ENCODE peak calls at places on chromosomes 12 and 14, in eight cellular contexts. K, P, R, I, H, U, V and S are unnamed samples.

GRCh38 chr12:32100888-32101287 is 5.8 kb upstream of the BICD1 start:
- DNase-seq in K (no peak), H (no peak), R (no peak), U (no peak), V (no peak), P (no peak), I (no peak), S (no peak)

GRCh38 chr12:21666722-21667121 is 9.1 kb upstream of the LDHB start:
- DNase-seq in I (no peak), U (no peak), H (no peak), K (no peak), V (no peak), R (no peak), P (no peak), S (no peak)

GRCh38 chr12:124036117-124037109 is 63.4 kb downstream of the ZNF664 start:
- DNase-seq in H (peak; percentile 35), R (no peak), V (no peak), U (no peak), P (peak; percentile 75), I (peak; percentile 35), K (no peak), S (no peak)

GRCh38 chr12:29286081-29286800 is 94.7 kb downstream of the ERGIC2 start:
- DNase-seq in R (no peak), H (no peak), V (no peak), P (no peak), K (no peak), I (peak; percentile 55), U (no peak), S (no peak)

GRCh38 chr12:129531004-129531403 is 372.8 kb downstream of the TMEM132D start:
- DNase-seq in K (no peak), H (no peak), R (no peak), P (peak; percentile 21), U (no peak), V (no peak), I (peak; percentile 4), S (no peak)

GRCh38 chr12:78674311-78675085 is 190.1 kb upstream of the SYT1 start:
- DNase-seq in I (peak; percentile 26), U (no peak), H (no peak), K (no peak), P (peak; percentile 44), V (no peak), R (no peak), S (no peak)

GRCh38 chr14:53847881-53848280 is 108.7 kb downstream of the BMP4 start:
- DNase-seq in U (no peak), P (no peak), V (no peak), H (no peak), R (no peak), K (no peak), I (no peak), S (no peak)

GRCh38 chr14:51774209-51774608 is 86.2 kb upstream of the GNG2 start:
- DNase-seq in U (no peak), P (no peak), H (no peak), I (no peak), R (no peak), V (no peak), K (no peak), S (no peak)

GRCh38 chr14:58805057-58805456 is 167.3 kb downstream of the DACT1 start:
- DNase-seq in V (no peak), H (no peak), P (no peak), I (peak; percentile 41), R (no peak), K (no peak), U (no peak), S (no peak)

GRCh38 chr14:61559641-61560201 is 135.6 kb upstream of the HIF1A start:
- DNase-seq in P (no peak), K (no peak), V (no peak), U (no peak), I (no peak), H (no peak), R (no peak), S (no peak)